ENCODE peak calls at places on chromosomes 7 and 10, in seven cellular contexts. A, Q, J, S, H, B and U are unnamed samples.

GRCh38 chr7:27921081-27921836 is 181.3 kb downstream of the TAX1BP1 start:
- DNase-seq in A (peak), Q (peak), J (peak), S (peak), H (no peak), B (peak), U (peak)

GRCh38 chr7:133003052-133003910 is 78.6 kb downstream of the CHCHD3 start:
- DNase-seq in A (no peak), Q (peak), J (no peak), S (no peak), H (no peak), B (no peak), U (no peak)

GRCh38 chr10:48237856-48238250 is 36.6 kb downstream of the FRMPD2 start:
- DNase-seq in A (no peak), Q (no peak), J (no peak), S (no peak), H (no peak), B (no peak), U (no peak)

GRCh38 chr10:111118758-111119157 is 41.9 kb downstream of the ADRA2A start:
- DNase-seq in A (no peak), Q (no peak), J (no peak), S (no peak), H (peak), B (no peak), U (no peak)

GRCh38 chr10:74039561-74040145 is 41.7 kb downstream of the VCL start:
- DNase-seq in A (peak), Q (peak), J (no peak), S (peak), H (no peak), B (no peak), U (peak)

GRCh38 chr10:95395947-95396449 is 105.2 kb upstream of the PDLIM1 start:
- DNase-seq in A (no peak), Q (no peak), J (no peak), S (no peak), H (peak), B (no peak), U (no peak)

GRCh38 chr7:73725703-73726466 is 6.4 kb upstream of the STX1A start:
- DNase-seq in A (peak), Q (peak), J (peak), S (peak), H (peak), B (no peak), U (no peak)

GRCh38 chr10:3500408-3500856 is 284.6 kb downstream of the KLF6 start:
- DNase-seq in A (peak), Q (peak), J (no peak), S (peak), H (peak), B (peak), U (no peak)

GRCh38 chr7:159144756-159145543 is at the start of gene VIPR2:
- DNase-seq in A (no peak), Q (no peak), J (no peak), S (no peak), H (no peak), B (no peak), U (no peak)

GRCh38 chr10:22133640-22134624 is 83.9 kb downstream of the EBLN1 start:
- DNase-seq in A (peak), Q (peak), J (no peak), S (no peak), H (no peak), B (no peak), U (no peak)

GRCh38 chr7:76020031-76020714 is 25.8 kb upstream of the TMEM120A start:
- DNase-seq in A (peak), Q (peak), J (peak), S (peak), H (peak), B (peak), U (no peak)

GRCh38 chr7:19352271-19352670 is 207.1 kb upstream of the FERD3L start:
- DNase-seq in A (no peak), Q (peak), J (no peak), S (no peak), H (no peak), B (no peak), U (no peak)

GRCh38 chr10:17431871-17432311 is 22.5 kb downstream of the ST8SIA6 start:
- DNase-seq in A (peak), Q (peak), J (no peak), S (no peak), H (no peak), B (no peak), U (no peak)

GRCh38 chr7:142833174-142834027 is 21.5 kb upstream of the EPHB6 start:
- DNase-seq in A (no peak), Q (peak), J (no peak), S (no peak), H (no peak), B (no peak), U (no peak)

GRCh38 chr10:32372000-32372875 is 25.3 kb upstream of the EPC1 start:
- DNase-seq in A (peak), Q (peak), J (no peak), S (no peak), H (no peak), B (no peak), U (no peak)

GRCh38 chr10:87761153-87761552 is 56.9 kb downstream of the ATAD1 start:
- DNase-seq in A (peak), Q (no peak), J (no peak), S (no peak), H (no peak), B (no peak), U (peak)

GRCh38 chr10:84933402-84933801 is 605.0 kb downstream of the CCSER2 start:
- DNase-seq in A (no peak), Q (no peak), J (no peak), S (no peak), H (no peak), B (no peak), U (no peak)

GRCh38 chr7:129769866-129770808 is 158.6 kb downstream of the NRF1 start:
- DNase-seq in A (no peak), Q (no peak), J (no peak), S (no peak), H (no peak), B (no peak), U (no peak)

GRCh38 chr7:3415730-3416366 is 114.8 kb downstream of the SDK1 start:
- DNase-seq in A (no peak), Q (no peak), J (no peak), S (no peak), H (no peak), B (no peak), U (no peak)
- H3K4me3 ChIP-seq in A (no peak), Q (no peak), J (no peak), S (no peak), H (no peak), B (no peak), U (no peak)

DNA sequence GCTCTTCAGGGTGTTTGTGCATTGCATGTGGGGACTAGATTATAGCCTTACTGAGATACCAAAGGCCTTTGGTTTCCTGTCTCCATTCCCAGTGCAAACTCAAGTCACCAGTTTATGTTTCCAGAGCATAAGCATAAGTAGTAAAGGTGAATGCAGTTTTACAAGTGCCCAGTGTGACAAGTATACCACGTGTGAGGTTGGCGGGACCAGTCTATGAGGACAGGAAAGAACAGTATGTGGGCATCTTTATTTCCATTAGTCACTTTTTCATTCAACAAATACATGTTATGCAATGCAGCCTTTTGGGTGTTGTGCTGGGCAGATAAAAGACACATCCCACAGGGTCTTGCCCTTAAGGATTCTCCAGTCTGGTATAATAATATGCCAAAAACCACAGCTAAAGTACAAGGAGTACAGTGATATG is 146.5 kb downstream of the ARID5B start:
- DNase-seq in A (peak), Q (peak), J (no peak), S (peak), H (no peak), B (no peak), U (no peak)
- H3K4me3 ChIP-seq in A (no peak), Q (no peak), J (no peak), S (no peak), H (no peak), B (no peak), U (no peak)

GRCh38 chr10:129972145-129972965 is 8.3 kb upstream of the EBF3 start:
- DNase-seq in A (no peak), Q (peak), J (no peak), S (no peak), H (no peak), B (no peak), U (no peak)

GRCh38 chr10:129971381-129972144 is 7.5 kb upstream of the EBF3 start:
- DNase-seq in A (peak), Q (peak), J (no peak), S (no peak), H (peak), B (no peak), U (no peak)

GRCh38 chr10:129973674-129974059 is 9.6 kb upstream of the EBF3 start:
- DNase-seq in A (no peak), Q (no peak), J (no peak), S (no peak), H (no peak), B (no peak), U (no peak)

GRCh38 chr10:129970404-129971364 is 6.6 kb upstream of the EBF3 start:
- DNase-seq in A (no peak), Q (peak), J (no peak), S (no peak), H (no peak), B (no peak), U (no peak)

GRCh38 chr10:129972966-129973673 is 9.0 kb upstream of the EBF3 start:
- DNase-seq in A (no peak), Q (no peak), J (no peak), S (no peak), H (no peak), B (no peak), U (no peak)
- H3K4me3 ChIP-seq in A (no peak), Q (no peak), J (peak), S (peak), H (no peak), B (no peak), U (no peak)

DNA sequence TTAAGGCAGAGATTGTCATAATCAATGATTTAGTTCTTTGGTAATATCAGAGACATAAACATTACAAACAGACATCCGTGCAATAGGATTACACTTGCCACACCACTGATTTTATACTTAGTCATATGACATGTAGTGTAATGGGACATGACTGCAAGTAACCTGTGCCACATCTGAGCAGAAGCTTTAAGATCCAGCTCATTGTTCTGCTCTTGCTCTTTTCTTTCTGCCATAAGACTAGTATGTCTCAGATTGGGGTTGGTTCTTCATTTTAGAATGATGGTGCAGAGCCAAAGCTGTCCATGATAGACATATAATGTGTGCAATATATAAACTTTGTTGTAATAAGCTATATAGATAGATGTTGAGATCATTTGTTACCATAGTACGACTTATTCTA is 119.7 kb upstream of the SEMA3A start:
- DNase-seq in A (no peak), Q (no peak), J (no peak), S (no peak), H (no peak), B (no peak), U (no peak)
- H3K4me3 ChIP-seq in A (no peak), Q (no peak), J (no peak), S (no peak), H (no peak), B (no peak), U (no peak)

GRCh38 chr7:94396044-94396443 is 1.3 kb downstream of the COL1A2 start:
- DNase-seq in A (peak), Q (peak), J (no peak), S (peak), H (no peak), B (no peak), U (no peak)
- H3K4me3 ChIP-seq in A (peak), Q (peak), J (no peak), S (peak), H (peak), B (peak), U (peak)

DNA sequence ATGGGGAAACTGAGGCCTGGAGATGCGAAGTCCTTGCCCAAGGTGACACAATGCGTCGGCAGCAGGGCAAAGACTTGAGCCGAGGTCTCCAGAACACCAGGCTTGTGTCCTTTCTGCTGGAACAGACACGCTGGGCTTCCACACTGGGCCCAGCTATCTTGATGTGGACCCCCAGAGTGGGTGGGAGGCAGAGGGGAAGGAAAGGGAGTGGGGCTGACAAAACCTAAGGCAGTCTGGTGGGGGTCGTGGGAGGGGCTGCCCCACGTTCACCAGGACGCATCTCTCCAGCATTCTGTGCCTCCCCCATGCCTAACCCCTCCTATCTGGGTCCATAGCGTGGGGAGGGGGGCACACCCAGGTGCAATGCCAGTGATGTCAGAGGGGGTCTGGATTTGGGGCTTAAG is 38.1 kb downstream of the PPIF start:
- DNase-seq in A (no peak), Q (no peak), J (no peak), S (no peak), H (peak), B (no peak), U (no peak)
- H3K4me3 ChIP-seq in A (no peak), Q (no peak), J (no peak), S (no peak), H (no peak), B (no peak), U (no peak)

GRCh38 chr10:10204415-10204814 is 813.3 kb upstream of the CELF2 start:
- DNase-seq in A (no peak), Q (no peak), J (no peak), S (no peak), H (no peak), B (no peak), U (no peak)
- H3K4me3 ChIP-seq in A (no peak), Q (no peak), J (no peak), S (no peak), H (no peak), B (no peak), U (no peak)